ENCODE peak calls at places on chromosomes 5 and 9, in eight cellular contexts. V, Y, Z, R, S, I, A and D are unnamed samples.

GRCh38 chr9:137592767-137593166 is 2.5 kb upstream of the ZMYND19 start:
- DNase-seq in V (no peak), A (no peak), S (no peak), Y (no peak), Z (no peak), R (no peak), I (no peak), D (no peak)

GRCh38 chr5:176540956-176541337 is 3.7 kb upstream of the RNF44 start:
- DNase-seq in V (no peak), Z (no peak), Y (no peak), S (no peak), I (no peak), R (no peak), A (no peak), D (no peak)

GRCh38 chr5:113514263-113514590 is 733 bp downstream of the YTHDC2 start:
- DNase-seq in S (no peak), Y (no peak), I (no peak), V (no peak), Z (no peak), A (peak), R (no peak), D (peak)

GRCh38 chr5:64973226-64973625 is 204.5 kb downstream of the CWC27 start:
- DNase-seq in V (no peak), I (no peak), R (no peak), Z (no peak), S (no peak), A (no peak), Y (no peak), D (no peak)

GRCh38 chr9:35906923-35907699 is 1.1 kb downstream of the HRCT1 start:
- DNase-seq in R (peak), I (no peak), Y (no peak), Z (peak), S (peak), V (no peak), A (peak), D (peak)

GRCh38 chr5:146919304-146919703 is 40.7 kb upstream of the PPP2R2B start:
- DNase-seq in I (no peak), Y (no peak), S (no peak), A (peak), V (no peak), Z (no peak), R (no peak), D (no peak)

GRCh38 chr9:107484117-107484723 is 5.3 kb downstream of the KLF4 start:
- DNase-seq in R (peak), Z (no peak), S (peak), Y (no peak), V (peak), A (peak), I (peak), D (peak)

GRCh38 chr5:169196059-169196458 is 104.9 kb downstream of the SLIT3 start:
- DNase-seq in I (no peak), S (no peak), R (peak), A (no peak), Y (no peak), Z (no peak), V (no peak), D (no peak)

GRCh38 chr9:126647585-126648110 is 33.9 kb downstream of the LMX1B start:
- DNase-seq in V (no peak), S (no peak), I (no peak), Z (no peak), A (no peak), R (no peak), Y (no peak), D (no peak)

GRCh38 chr5:38556599-38557308 is at the start of gene LIFR:
- DNase-seq in V (peak), I (peak), A (peak), Z (peak), S (no peak), R (peak), Y (peak), D (peak)

GRCh38 chr5:154860765-154861164 is 2.3 kb downstream of the CNOT8 start:
- DNase-seq in S (no peak), V (no peak), R (no peak), A (no peak), I (no peak), Y (no peak), Z (no peak), D (peak)
- H3K4me3 ChIP-seq in S (peak), V (peak), R (peak), A (no peak), I (no peak), Y (peak), Z (no peak), D (peak)

GRCh38 chr5:157961828-157962390 is 103.0 kb upstream of the CLINT1 start:
- DNase-seq in Z (no peak), A (no peak), S (no peak), V (no peak), I (no peak), R (no peak), Y (no peak), D (peak)
- H3K4me3 ChIP-seq in Z (no peak), A (no peak), S (no peak), V (no peak), I (no peak), R (no peak), Y (no peak), D (no peak)

GRCh38 chr5:178468196-178468685 is 122.0 kb downstream of the COL23A1 start:
- DNase-seq in I (no peak), S (no peak), Y (no peak), R (no peak), Z (no peak), V (no peak), A (no peak), D (no peak)
- H3K4me3 ChIP-seq in I (no peak), S (no peak), Y (no peak), R (no peak), Z (no peak), V (no peak), A (no peak), D (no peak)

DNA sequence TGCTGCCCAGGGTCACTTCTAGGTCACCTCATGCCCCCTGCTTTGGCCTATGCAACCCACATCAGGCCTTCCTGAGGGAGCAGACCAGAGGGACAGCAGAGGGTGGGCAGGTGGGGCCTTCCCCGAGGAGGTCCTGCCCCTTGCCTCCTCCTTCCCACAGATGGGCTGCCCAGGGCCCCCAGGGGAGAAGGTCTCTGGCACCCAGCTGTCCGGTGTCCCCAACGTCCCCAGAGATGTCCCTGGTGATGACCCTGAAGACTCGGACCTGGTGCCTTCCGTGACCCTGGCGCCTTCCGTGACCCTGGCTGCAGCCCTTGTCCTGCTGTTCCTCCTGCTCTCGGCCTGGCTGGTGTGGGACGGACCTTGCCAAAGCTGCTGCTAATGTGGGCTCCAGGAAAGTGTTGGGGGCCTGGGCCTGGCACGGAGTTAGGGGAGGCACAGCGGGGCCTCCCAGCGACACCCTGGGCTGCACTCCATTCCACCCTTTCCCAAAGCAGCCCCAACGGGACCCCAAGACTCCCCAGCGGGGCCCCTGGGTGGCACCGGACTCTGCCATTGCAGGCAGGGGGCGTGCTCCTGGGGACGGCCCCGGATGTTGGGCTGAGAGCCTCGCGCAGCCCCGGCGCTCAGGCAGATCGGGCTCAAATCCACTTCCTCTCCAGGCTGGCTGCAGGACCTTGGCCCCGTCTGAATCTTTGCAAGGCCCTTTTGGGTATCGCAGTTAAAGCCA is 6.8 kb upstream of the SLC2A6 start:
- DNase-seq in A (no peak), R (no peak), S (no peak), Z (no peak), I (no peak), Y (peak), V (no peak), D (no peak)
- H3K4me3 ChIP-seq in A (no peak), R (no peak), S (no peak), Z (no peak), I (no peak), Y (no peak), V (peak), D (no peak)

DNA sequence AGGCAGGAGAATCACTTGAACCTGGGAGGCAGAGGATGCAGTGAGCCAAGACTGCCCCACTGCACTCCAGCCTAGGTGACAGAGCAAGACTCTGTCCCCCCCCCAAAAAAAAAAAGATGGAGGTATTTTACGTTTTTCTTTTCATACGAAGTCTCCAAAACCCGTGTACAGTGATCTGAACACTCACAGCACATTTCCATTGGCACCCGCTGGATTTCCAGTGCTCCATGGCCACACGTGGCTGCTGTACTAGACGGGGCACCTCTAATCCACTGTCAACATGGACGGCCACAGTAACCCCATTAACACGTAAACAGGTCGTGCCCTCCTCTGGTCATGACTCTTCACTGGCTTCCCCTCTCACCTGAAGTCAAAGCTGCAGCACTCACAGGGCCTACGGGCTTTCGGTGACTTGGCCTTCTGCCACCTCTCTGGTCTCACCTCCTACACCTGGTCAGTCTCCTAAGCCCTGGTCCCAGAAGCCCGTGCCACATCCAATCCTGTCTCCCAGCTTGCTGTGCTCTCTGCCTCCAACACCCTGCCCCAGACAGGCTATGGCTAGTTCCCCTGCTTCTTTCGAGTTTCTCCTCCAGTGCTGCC is 22.1 kb downstream of the TBC1D9B start:
- DNase-seq in Z (no peak), I (no peak), R (no peak), S (no peak), A (no peak), Y (peak), V (no peak), D (no peak)
- H3K4me3 ChIP-seq in Z (no peak), I (no peak), R (no peak), S (no peak), A (no peak), Y (no peak), V (no peak), D (no peak)

DNA sequence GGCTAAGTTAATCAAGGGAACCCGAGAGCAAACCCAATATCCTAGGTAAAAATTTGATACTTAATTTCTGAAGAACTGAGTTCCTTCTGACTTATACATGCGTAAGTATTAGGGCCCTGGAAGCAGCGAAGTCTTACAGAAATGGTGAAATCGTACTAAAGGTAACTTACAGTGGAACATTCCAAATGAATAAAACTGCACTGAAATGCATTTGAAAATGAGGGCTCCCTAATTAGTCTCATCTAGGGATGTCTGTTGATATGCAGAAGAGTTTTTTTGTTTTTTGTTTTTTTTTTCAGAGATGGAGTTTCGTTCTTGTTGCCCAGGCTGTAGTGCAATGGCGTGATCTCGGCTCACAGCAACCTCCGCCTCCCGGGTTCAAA is 10.4 kb upstream of the NANS start:
- DNase-seq in R (no peak), Z (no peak), V (no peak), S (no peak), Y (no peak), I (no peak), A (no peak), D (no peak)
- H3K4me3 ChIP-seq in R (peak), Z (no peak), V (no peak), S (no peak), Y (peak), I (peak), A (no peak), D (no peak)

DNA sequence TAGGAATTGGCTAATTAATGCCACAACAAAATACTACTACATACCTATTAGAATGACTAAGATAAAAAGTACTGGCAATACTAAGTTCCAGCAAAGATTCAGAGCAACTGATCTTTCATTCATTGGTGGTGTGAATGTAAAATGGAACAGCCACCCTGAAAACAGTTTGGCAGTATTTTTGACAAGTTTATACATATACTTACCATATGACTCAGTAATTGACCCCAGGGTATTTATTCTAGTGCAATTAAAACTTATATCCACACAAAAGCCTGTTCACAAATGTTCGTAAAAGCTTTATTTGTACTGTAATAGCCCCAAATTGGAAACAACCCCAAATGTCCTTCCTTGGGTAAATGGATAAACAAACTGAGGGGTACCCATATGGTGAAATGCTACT is 270.8 kb upstream of the ACTBL2 start:
- DNase-seq in A (no peak), V (no peak), Z (no peak), I (no peak), Y (no peak), R (no peak), S (no peak), D (no peak)
- H3K4me3 ChIP-seq in A (no peak), V (no peak), Z (no peak), I (no peak), Y (no peak), R (no peak), S (no peak), D (no peak)

DNA sequence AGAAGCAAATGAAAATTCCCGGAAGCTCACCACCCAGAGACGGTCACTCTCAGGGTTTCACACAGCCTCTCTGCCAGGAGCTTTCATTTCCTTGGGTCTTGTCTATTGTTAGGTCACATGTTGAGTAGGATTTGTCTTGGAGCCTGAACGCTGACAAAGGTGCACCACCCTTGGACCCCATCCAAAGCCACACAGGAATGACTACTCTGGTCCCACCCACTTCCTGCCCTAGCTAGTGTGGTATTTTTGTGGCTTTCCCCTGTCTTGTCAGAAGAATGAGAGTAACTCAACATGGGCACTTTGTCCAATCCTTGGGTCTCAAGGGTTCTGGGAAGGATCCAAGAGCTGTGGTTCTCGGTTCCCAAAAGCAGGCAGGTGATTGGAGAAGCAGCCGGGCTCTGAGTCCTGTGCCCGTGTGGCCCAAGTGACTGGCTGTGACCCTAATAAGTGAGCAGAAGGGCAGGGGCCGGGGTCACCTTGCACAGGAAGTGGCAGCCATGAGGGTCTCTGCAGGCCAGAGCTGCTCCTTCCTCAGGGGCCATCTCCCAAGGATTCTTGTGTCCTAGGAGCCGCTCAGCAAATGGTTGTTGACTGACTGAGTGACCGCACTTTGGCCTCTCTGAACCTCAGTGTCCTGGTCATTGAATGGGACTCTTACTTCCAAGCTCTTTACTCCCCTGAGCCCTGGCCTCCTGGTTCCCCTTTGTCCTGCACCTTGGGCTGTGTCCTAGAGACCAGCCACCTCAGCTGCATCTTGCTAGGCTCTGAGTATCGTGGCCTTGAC is 6.9 kb downstream of the FGD3 start:
- DNase-seq in S (no peak), A (no peak), R (peak), V (peak), I (peak), Z (no peak), Y (peak), D (peak)
- H3K4me3 ChIP-seq in S (no peak), A (no peak), R (no peak), V (no peak), I (no peak), Z (no peak), Y (no peak), D (no peak)

GRCh38 chr9:111896942-111897830 is 572 bp downstream of the UGCG start:
- DNase-seq in I (no peak), Z (peak), V (peak), Y (peak), R (peak), A (no peak), S (no peak), D (peak)
- H3K4me3 ChIP-seq in I (peak), Z (peak), V (peak), Y (peak), R (peak), A (peak), S (peak), D (peak)

DNA sequence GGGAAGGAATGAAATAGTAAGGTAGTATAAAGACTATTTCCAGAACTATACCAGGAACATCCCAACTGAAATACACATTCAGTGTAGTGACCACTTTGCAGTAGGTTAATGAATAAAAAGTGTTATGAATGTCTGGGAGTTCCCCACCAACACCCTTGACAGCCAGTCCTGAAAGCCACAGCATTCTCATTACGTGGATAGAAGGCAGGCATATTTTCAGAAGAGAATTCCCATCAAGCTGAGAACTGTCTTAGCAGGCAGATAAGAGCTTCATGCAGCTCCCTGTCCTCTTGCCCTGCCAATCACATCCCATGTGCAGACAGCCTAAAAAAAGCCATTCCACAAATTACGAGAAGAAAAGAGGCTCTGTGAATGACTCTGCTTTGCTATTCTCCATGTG is 695.0 kb downstream of the DTWD2 start:
- DNase-seq in A (peak), S (no peak), I (no peak), V (no peak), Z (no peak), R (no peak), Y (no peak), D (no peak)
- H3K4me3 ChIP-seq in A (no peak), S (no peak), I (no peak), V (no peak), Z (no peak), R (no peak), Y (no peak), D (no peak)